ENCODE peak calls at places on chromosomes 13 and 19, in six cellular contexts. H is stimulated activated CD4-positive, alpha-beta T cell treated with anti-CD3 and anti-CD28 coated beads, Interleukin-15, amount 100 ng/mL, for 48 hours; X is MV-4-11; M is EL; A is RWPE1; D is adrenal gland. Y is an unnamed sample.

GRCh38 chr13:108911807-108912206 is 282.4 kb downstream of the MYO16 start:
- DNase-seq in D (no peak), M (no peak), X (no peak), A (no peak), H (no peak), Y (no peak)

GRCh38 chr13:82118589-82118988 is 1763.7 kb downstream of the SLITRK1 start:
- DNase-seq in A (no peak), M (no peak), X (no peak), H (no peak), D (no peak), Y (no peak)

GRCh38 chr13:111555268-111555633 is 234.8 kb downstream of the TEX29 start:
- DNase-seq in D (no peak), X (no peak), H (no peak), M (no peak), A (no peak), Y (no peak)

GRCh38 chr13:113378825-113379224 is 14.9 kb upstream of the GRTP1 start:
- DNase-seq in M (no peak), D (no peak), X (no peak), H (no peak), A (no peak), Y (no peak)

GRCh38 chr19:13872695-13873389 is 4.1 kb upstream of the NANOS3 start:
- DNase-seq in D (peak; percentile 26), A (no peak), H (no peak), X (no peak), M (no peak), Y (no peak)

GRCh38 chr13:64551755-64552154 is 2678.4 kb downstream of the PCDH9 start:
- DNase-seq in D (no peak), A (peak; percentile 19), X (no peak), M (peak; percentile 85), H (no peak), Y (no peak)

GRCh38 chr13:38103851-38104250 is 234.3 kb upstream of the TRPC4 start:
- DNase-seq in X (no peak), A (no peak), M (peak; percentile 2), D (no peak), H (no peak), Y (no peak)

GRCh38 chr19:52946322-52947310 is 16.1 kb downstream of the ZNF816 start:
- DNase-seq in D (no peak), A (no peak), H (no peak), M (peak; percentile 28), X (no peak), Y (no peak)

GRCh38 chr19:13156968-13157882 is 7.0 kb downstream of the IER2 start:
- DNase-seq in D (no peak), H (no peak), A (no peak), M (peak; percentile 32), X (peak; percentile 75), Y (no peak)

GRCh38 chr13:95535243-95535642 is 17.3 kb upstream of the CLDN10 start:
- DNase-seq in D (no peak), X (no peak), H (no peak), M (peak; percentile 65), A (peak; percentile 83), Y (no peak)

GRCh38 chr19:4567584-4568071 is 8.1 kb upstream of the SEMA6B start:
- DNase-seq in H (peak; percentile 65), D (peak; percentile 59), X (peak; percentile 53), A (no peak), M (peak; percentile 53), Y (no peak)

GRCh38 chr13:26423634-26424033 is 133.8 kb upstream of the WASF3 start:
- DNase-seq in X (no peak), A (no peak), H (no peak), D (no peak), M (no peak), Y (no peak)

GRCh38 chr13:52034616-52035226 is 10.2 kb downstream of the UTP14C start:
- DNase-seq in A (no peak), D (no peak), X (no peak), H (no peak), M (no peak), Y (no peak)

GRCh38 chr19:19535311-19536191 is 2.5 kb upstream of the CILP2 start:
- DNase-seq in M (no peak), D (no peak), X (no peak), A (no peak), H (no peak), Y (no peak)

GRCh38 chr13:91017669-91018053 is 329.8 kb upstream of the MIR17HG start:
- DNase-seq in A (no peak), M (no peak), H (no peak), D (no peak), X (peak; percentile 30), Y (no peak)

GRCh38 chr13:37492741-37493514 is 105.6 kb downstream of the POSTN start:
- DNase-seq in X (no peak), M (peak; percentile 94), A (no peak), D (no peak), H (no peak), Y (no peak)

GRCh38 chr13:49214917-49215376 is 5.2 kb upstream of the MLNR start:
- DNase-seq in D (no peak), X (peak; percentile 97), A (no peak), M (peak; percentile 30), H (peak; percentile 22), Y (peak; percentile 100)

GRCh38 chr19:16400911-16401675 is 70.7 kb downstream of the EPS15L1 start:
- DNase-seq in D (no peak), M (no peak), A (no peak), X (no peak), H (no peak), Y (no peak)

GRCh38 chr13:48009298-48009697 is 8.2 kb upstream of the SUCLA2 start:
- DNase-seq in H (no peak), M (peak; percentile 82), D (no peak), X (peak; percentile 85), A (peak; percentile 77), Y (peak; percentile 41)

GRCh38 chr13:99959538-99960230 is 11.9 kb downstream of the ZIC5 start:
- DNase-seq in M (no peak), H (no peak), A (no peak), X (no peak), D (no peak), Y (no peak)

GRCh38 chr13:79659161-79659560 is 178.2 kb downstream of the NDFIP2 start:
- DNase-seq in D (no peak), A (peak; percentile 11), X (peak; percentile 54), M (no peak), H (no peak), Y (no peak)

GRCh38 chr13:40502236-40502635 is 164.2 kb downstream of the FOXO1 start:
- DNase-seq in H (no peak), D (no peak), M (no peak), A (no peak), X (no peak), Y (no peak)

GRCh38 chr13:110421696-110422395 is 114.8 kb downstream of the COL4A2 start:
- DNase-seq in X (peak; percentile 80), A (no peak), D (no peak), H (no peak), M (peak; percentile 78), Y (peak; percentile 96)

GRCh38 chr19:34733266-34733825 is 697 bp upstream of the ZNF181 start:
- DNase-seq in X (peak; percentile 93), M (no peak), D (no peak), H (no peak), A (no peak), Y (peak; percentile 84)

GRCh38 chr19:536881-537404 is 5.4 kb downstream of the CDC34 start:
- DNase-seq in A (no peak), D (no peak), X (no peak), M (no peak), H (no peak), Y (no peak)

GRCh38 chr13:42333613-42334328 is 61.8 kb downstream of the AKAP11 start:
- DNase-seq in M (peak; percentile 11), A (peak; percentile 40), X (peak; percentile 66), H (no peak), D (no peak), Y (no peak)

GRCh38 chr19:7417671-7418324 is 69.1 kb downstream of the ARHGEF18 start:
- DNase-seq in D (no peak), X (no peak), A (no peak), H (no peak), M (peak; percentile 34), Y (no peak)

GRCh38 chr19:9986787-9987281 is 23.5 kb downstream of the COL5A3 start:
- DNase-seq in X (no peak), M (no peak), A (no peak), H (no peak), D (no peak), Y (no peak)

GRCh38 chr19:2726904-2727639 is 5.9 kb upstream of the DIRAS1 start:
- DNase-seq in M (no peak), A (no peak), X (peak; percentile 39), H (no peak), D (no peak), Y (no peak)

GRCh38 chr13:107730835-107731234 is 484.5 kb downstream of the LIG4 start:
- DNase-seq in X (no peak), D (no peak), H (no peak), M (no peak), A (no peak), Y (no peak)

GRCh38 chr19:48755787-48756674 is 707 bp downstream of the FGF21 start:
- DNase-seq in D (no peak), A (no peak), X (no peak), H (no peak), M (no peak), Y (no peak)

GRCh38 chr19:38729653-38730469 is 14.4 kb downstream of the CAPN12 start:
- DNase-seq in H (peak; percentile 76), D (peak; percentile 77), A (no peak), M (peak; percentile 65), X (peak; percentile 39), Y (no peak)

GRCh38 chr19:48887861-48888612 is 10.5 kb downstream of the TULP2 start:
- DNase-seq in X (no peak), D (no peak), H (no peak), M (no peak), A (no peak), Y (no peak)

GRCh38 chr19:48844472-48844871 is 8.2 kb upstream of the HSD17B14 start:
- DNase-seq in H (no peak), D (no peak), A (peak; percentile 50), M (peak; percentile 61), X (peak; percentile 44), Y (no peak)

GRCh38 chr13:113860051-113860471 is 3.8 kb downstream of the GAS6 start:
- DNase-seq in X (no peak), H (no peak), A (no peak), M (no peak), D (peak; percentile 11), Y (no peak)

GRCh38 chr19:7783991-7784421 is 21.0 kb downstream of the CLEC4M start:
- DNase-seq in A (peak; percentile 91), M (peak; percentile 33), H (no peak), X (peak; percentile 98), D (no peak), Y (peak; percentile 21)

GRCh38 chr13:73177911-73178565 is 119.2 kb downstream of the KLF5 start:
- DNase-seq in H (no peak), A (no peak), M (no peak), D (no peak), X (no peak), Y (no peak)

GRCh38 chr13:109665211-109665610 is 121.2 kb downstream of the IRS2 start:
- DNase-seq in A (no peak), M (no peak), X (no peak), D (no peak), H (no peak), Y (no peak)

Y was measured in GF-D8.